ENCODE peak calls at places on chromosome 3, in four cellular contexts. N, Z, F and G are unnamed samples.

GRCh38 chr3:96803860-96804259 is 10.5 kb upstream of the EPHA6 start:
- DNase-seq in Z (no peak), F (no peak), N (no peak), G (no peak)

GRCh38 chr3:194584866-194585265 is 48.4 kb downstream of the TMEM44 start:
- DNase-seq in Z (no peak), F (no peak), N (no peak), G (peak; percentile 61)

GRCh38 chr3:67377299-67377698 is 277.1 kb downstream of the SUCLG2 start:
- DNase-seq in N (no peak), Z (no peak), F (no peak), G (no peak)

GRCh38 chr3:171155122-171155700 is 128.7 kb upstream of the SLC2A2 start:
- DNase-seq in Z (no peak), F (no peak), N (no peak), G (no peak)

GRCh38 chr3:136778865-136779264 is 26.7 kb upstream of the STAG1 start:
- DNase-seq in F (no peak), Z (no peak), N (no peak), G (peak; percentile 19)

GRCh38 chr3:14170569-14171159 is 7.7 kb downstream of the XPC start:
- DNase-seq in F (no peak), Z (no peak), N (no peak), G (peak; percentile 90)

GRCh38 chr3:55200916-55201315 is 273.1 kb upstream of the LRTM1 start:
- DNase-seq in Z (no peak), F (no peak), N (no peak), G (no peak)

GRCh38 chr3:30779686-30780287 is 114.7 kb downstream of the GADL1 start:
- DNase-seq in Z (peak; percentile 28), F (no peak), N (peak; percentile 31), G (peak; percentile 38)

GRCh38 chr3:48798998-48799397 is 48.7 kb downstream of the PRKAR2A start:
- DNase-seq in Z (no peak), F (no peak), N (no peak), G (no peak)

GRCh38 chr3:157059181-157059580 is 100.8 kb downstream of the CCNL1 start:
- DNase-seq in F (no peak), N (no peak), Z (no peak), G (no peak)

GRCh38 chr3:128784228-128784627 is 58.2 kb downstream of the RAB7A start:
- DNase-seq in F (no peak), Z (peak; percentile 71), N (peak; percentile 9), G (no peak)

GRCh38 chr3:33578325-33579180 is 138.3 kb upstream of the UBP1 start:
- DNase-seq in N (peak; percentile 10), Z (no peak), F (no peak), G (peak; percentile 35)

GRCh38 chr3:104604326-104605010 is 762.2 kb upstream of the ALCAM start:
- DNase-seq in N (no peak), F (no peak), Z (no peak), G (peak; percentile 48)

GRCh38 chr3:42066516-42067181 is 24.5 kb upstream of the TRAK1 start:
- DNase-seq in Z (no peak), N (no peak), F (no peak), G (peak; percentile 74)

GRCh38 chr3:177069514-177070329 is 127.6 kb downstream of the TBL1XR1 start:
- DNase-seq in N (no peak), F (no peak), Z (no peak), G (peak; percentile 75)

GRCh38 chr3:42228796-42229195 is 37.2 kb downstream of the CCK start:
- DNase-seq in F (no peak), Z (peak; percentile 34), N (peak; percentile 10), G (peak; percentile 16)

GRCh38 chr3:128416578-128417150 is 50.0 kb downstream of the DNAJB8 start:
- DNase-seq in F (no peak), Z (peak; percentile 90), N (peak; percentile 91), G (peak; percentile 71)

GRCh38 chr3:64109438-64109837 is 86.1 kb upstream of the PSMD6 start:
- DNase-seq in Z (no peak), N (no peak), F (no peak), G (no peak)

GRCh38 chr3:150377601-150378466 is 30.3 kb upstream of the TSC22D2 start:
- DNase-seq in F (no peak), N (no peak), Z (no peak), G (peak; percentile 10)

GRCh38 chr3:42762046-42762724 is 10.9 kb downstream of the CCDC13 start:
- DNase-seq in F (no peak), N (no peak), Z (no peak), G (no peak)

GRCh38 chr3:146747928-146748327 is 142.8 kb upstream of the PLSCR5 start:
- DNase-seq in N (no peak), Z (no peak), F (no peak), G (peak; percentile 33)

GRCh38 chr3:52093751-52094525 is 37.6 kb upstream of the DUSP7 start:
- DNase-seq in F (no peak), Z (no peak), N (no peak), G (peak; percentile 61)

GRCh38 chr3:133568294-133569014 is 5.0 kb upstream of the CDV3 start:
- DNase-seq in N (peak; percentile 55), F (no peak), Z (no peak), G (peak; percentile 92)

GRCh38 chr3:156421534-156421933 is 133.4 kb downstream of the SSR3 start:
- DNase-seq in Z (no peak), F (no peak), N (no peak), G (no peak)

GRCh38 chr3:81013360-81013759 is 748.1 kb downstream of the GBE1 start:
- DNase-seq in F (no peak), N (no peak), Z (no peak), G (no peak)

GRCh38 chr3:119660474-119661150 is at the start of gene POPDC2:
- DNase-seq in Z (no peak), F (no peak), N (no peak), G (no peak)

GRCh38 chr3:129399145-129399894 is 29.1 kb downstream of the EFCAB12 start:
- DNase-seq in N (peak; percentile 83), Z (peak; percentile 92), F (peak; percentile 93), G (peak; percentile 97)

DNA sequence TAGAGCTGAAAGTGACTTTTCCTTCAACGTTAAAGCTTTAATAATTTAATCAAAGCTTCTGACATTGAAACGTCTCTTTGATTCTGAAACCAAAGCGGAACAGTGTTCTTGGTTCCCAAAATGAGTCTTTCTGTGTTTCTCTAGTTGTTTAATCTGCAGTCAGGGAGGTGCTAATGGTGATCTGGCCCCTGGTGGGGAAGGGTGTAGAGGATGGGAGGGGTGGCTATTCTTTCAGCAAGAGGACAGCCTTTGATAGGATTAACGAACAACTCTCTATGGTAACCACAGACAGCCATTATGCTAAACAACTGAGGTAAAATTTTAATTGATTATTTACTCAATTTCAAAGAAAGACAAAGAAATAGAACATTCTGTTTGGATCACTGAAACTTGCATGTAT is 79.9 kb upstream of the CADPS start:
- DNase-seq in F (no peak), Z (no peak), N (no peak), G (no peak)
- TF ChIP-seq ELK1 in F (no peak), Z (no peak), N (no peak), G (no peak)

DNA sequence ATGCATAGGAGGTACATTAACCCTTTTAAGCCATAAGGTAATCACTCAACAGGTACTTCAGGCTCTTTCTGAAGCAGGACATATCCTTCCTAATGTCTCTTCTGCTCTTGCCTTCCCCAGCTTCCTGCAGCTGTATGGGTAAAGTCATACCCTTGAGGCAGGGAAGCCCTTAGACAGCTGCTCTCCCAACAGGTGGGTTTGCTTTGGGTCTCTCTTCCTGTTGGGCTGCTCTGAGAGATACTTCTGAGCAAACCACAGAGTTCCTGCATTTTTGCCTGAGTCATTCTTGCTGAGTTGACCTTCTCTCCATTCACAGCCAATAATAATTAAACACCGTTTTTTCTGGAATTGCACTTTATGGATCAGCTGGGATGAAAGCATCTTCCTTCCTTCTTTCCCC is 2.0 kb upstream of the TRAT1 start:
- DNase-seq in F (no peak), N (no peak), Z (no peak), G (no peak)
- TF ChIP-seq ELK1 in F (no peak), N (no peak), Z (no peak), G (no peak)

GRCh38 chr3:196667056-196667844 is 27.8 kb downstream of the NRROS start:
- DNase-seq in F (no peak), Z (no peak), N (no peak), G (no peak)

GRCh38 chr3:196670335-196670734 is 30.8 kb downstream of the NRROS start:
- DNase-seq in Z (no peak), N (no peak), F (no peak), G (no peak)

GRCh38 chr3:196662033-196662432 is 22.5 kb downstream of the NRROS start:
- DNase-seq in F (no peak), Z (no peak), N (no peak), G (no peak)

GRCh38 chr3:196662711-196663571 is 23.4 kb downstream of the NRROS start:
- DNase-seq in F (no peak), Z (peak; percentile 70), N (no peak), G (peak; percentile 41)

DNA sequence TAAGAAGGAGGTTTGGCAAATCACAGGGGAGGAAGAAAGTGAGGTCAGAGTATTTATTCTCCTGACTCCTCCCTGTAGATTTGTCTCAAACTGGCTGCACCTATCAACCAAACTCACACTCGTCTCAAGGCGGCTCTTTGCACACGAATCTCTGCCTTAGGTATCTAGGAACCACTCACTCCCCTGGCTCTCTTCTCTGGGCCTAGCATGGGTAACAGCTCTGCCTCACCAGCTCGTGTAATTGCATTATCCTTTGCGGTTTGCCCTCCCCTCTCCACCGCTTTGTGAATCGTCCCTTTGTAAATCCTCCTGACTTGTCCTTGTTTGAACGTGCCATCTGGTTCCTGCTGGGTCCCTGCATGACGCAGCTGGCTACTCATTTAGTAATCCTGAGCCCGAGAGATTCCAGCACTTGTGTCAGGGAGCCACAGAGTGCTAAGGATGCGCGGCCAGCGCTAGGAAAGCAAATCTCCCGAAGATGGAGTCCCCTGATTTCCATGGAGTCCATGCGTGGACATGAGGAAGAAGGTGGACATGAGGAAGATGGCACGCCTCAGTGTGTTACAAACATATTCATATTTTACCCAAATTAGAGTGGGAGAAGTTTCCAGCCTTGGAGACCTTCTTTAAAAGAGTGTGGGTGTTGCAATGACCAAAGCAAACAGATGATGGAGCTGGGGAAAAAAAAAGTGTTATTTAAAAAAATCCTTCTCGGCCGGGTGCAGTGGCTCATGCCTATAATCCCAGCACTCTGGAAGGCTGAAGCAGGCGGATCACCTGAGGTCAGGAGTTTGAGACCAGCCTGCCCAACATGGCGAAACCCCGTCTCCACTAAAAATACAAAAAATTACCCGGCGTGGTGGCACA is 26.7 kb downstream of the NRROS start:
- DNase-seq in N (no peak), Z (no peak), F (no peak), G (peak; percentile 81)
- TF ChIP-seq ELK1 in N (no peak), Z (no peak), F (no peak), G (no peak)

GRCh38 chr3:124277516-124277890 is 285.6 kb upstream of the ROPN1 start:
- DNase-seq in Z (no peak), N (no peak), F (no peak), G (peak; percentile 22)
- TF ChIP-seq ELK1 in Z (no peak), N (no peak), F (no peak), G (no peak)

GRCh38 chr3:102238362-102238761 is 196.5 kb upstream of the ZPLD1 start:
- DNase-seq in N (no peak), Z (no peak), F (no peak), G (no peak)
- TF ChIP-seq ELK1 in N (no peak), Z (no peak), F (no peak), G (no peak)